ENCODE peak calls at places on chromosomes 12 and 14, in four cellular contexts. One of them, this sample, is unnamed.

GRCh38 chr12:93302331-93303229 is 75.1 kb upstream of the NUDT4 start:
- DNase-seq in K562: peak
- DNase-seq in HepG2: no peak
- DNase-seq in GM12878: no peak
- DNase-seq in this sample: no peak

GRCh38 chr14:84068288-84068687 is 1461.7 kb upstream of the FLRT2 start:
- DNase-seq in K562: no peak
- DNase-seq in HepG2: no peak
- DNase-seq in GM12878: no peak
- DNase-seq in this sample: no peak

GRCh38 chr14:68520637-68521556 is 272.0 kb downstream of the ZFP36L1 start:
- DNase-seq in K562: no peak
- DNase-seq in HepG2: peak
- DNase-seq in GM12878: no peak
- DNase-seq in this sample: peak

GRCh38 chr12:131832393-131833231 is 4.4 kb downstream of the MMP17 start:
- DNase-seq in K562: no peak
- DNase-seq in HepG2: no peak
- DNase-seq in GM12878: no peak
- DNase-seq in this sample: no peak

GRCh38 chr12:116502141-116502725 is 56.9 kb upstream of the MAP1LC3B2 start:
- DNase-seq in K562: no peak
- DNase-seq in HepG2: no peak
- DNase-seq in GM12878: no peak
- DNase-seq in this sample: no peak

GRCh38 chr14:66758031-66758613 is 250.2 kb downstream of the GPHN start:
- DNase-seq in K562: no peak
- DNase-seq in HepG2: peak
- DNase-seq in GM12878: no peak
- DNase-seq in this sample: no peak

GRCh38 chr12:54197037-54197909 is 8.5 kb upstream of the SMUG1 start:
- DNase-seq in K562: peak
- DNase-seq in HepG2: no peak
- DNase-seq in GM12878: no peak
- DNase-seq in this sample: peak

GRCh38 chr12:120249875-120250795 is 15.4 kb downstream of the PXN start:
- DNase-seq in K562: no peak
- DNase-seq in HepG2: no peak
- DNase-seq in GM12878: no peak
- DNase-seq in this sample: no peak

GRCh38 chr12:92105110-92105509 is 40.5 kb downstream of the BTG1 start:
- DNase-seq in K562: no peak
- DNase-seq in HepG2: no peak
- DNase-seq in GM12878: no peak
- DNase-seq in this sample: no peak

GRCh38 chr14:101559624-101560533 is 1.4 kb upstream of the DIO3 start:
- DNase-seq in K562: no peak
- DNase-seq in HepG2: no peak
- DNase-seq in GM12878: no peak
- DNase-seq in this sample: peak

GRCh38 chr12:124411291-124411878 is 116.5 kb downstream of the RFLNA start:
- DNase-seq in K562: no peak
- DNase-seq in HepG2: no peak
- DNase-seq in GM12878: no peak
- DNase-seq in this sample: no peak

GRCh38 chr14:71594828-71595227 is 337.4 kb upstream of the RGS6 start:
- DNase-seq in K562: no peak
- DNase-seq in HepG2: no peak
- DNase-seq in GM12878: no peak
- DNase-seq in this sample: no peak

GRCh38 chr14:28773917-28774691 is 7.5 kb downstream of the FOXG1 start:
- DNase-seq in K562: no peak
- DNase-seq in HepG2: no peak
- DNase-seq in GM12878: no peak
- DNase-seq in this sample: peak

GRCh38 chr12:51528852-51529545 is 62.0 kb upstream of the SCN8A start:
- DNase-seq in K562: no peak
- DNase-seq in HepG2: no peak
- DNase-seq in GM12878: no peak
- DNase-seq in this sample: no peak

GRCh38 chr14:61003571-61003970 is 22.5 kb downstream of the SLC38A6 start:
- DNase-seq in K562: no peak
- DNase-seq in HepG2: no peak
- DNase-seq in GM12878: no peak
- DNase-seq in this sample: no peak

GRCh38 chr14:35758523-35759129 is 50.5 kb downstream of the RALGAPA1 start:
- DNase-seq in K562: no peak
- DNase-seq in HepG2: peak
- DNase-seq in GM12878: no peak
- DNase-seq in this sample: no peak

GRCh38 chr14:100994082-100994481 is 90.6 kb upstream of the RTL1 start:
- DNase-seq in K562: no peak
- DNase-seq in HepG2: no peak
- DNase-seq in GM12878: no peak
- DNase-seq in this sample: no peak

GRCh38 chr14:90368946-90369721 is 27.7 kb upstream of the CALM1 start:
- DNase-seq in K562: no peak
- DNase-seq in HepG2: peak
- DNase-seq in GM12878: no peak
- DNase-seq in this sample: no peak

GRCh38 chr14:64717870-64718269 is 13.6 kb downstream of the PLEKHG3 start:
- DNase-seq in K562: no peak
- DNase-seq in HepG2: no peak
- DNase-seq in GM12878: no peak
- DNase-seq in this sample: peak

GRCh38 chr14:68248481-68249255 is 429.1 kb downstream of the RAD51B start:
- DNase-seq in K562: no peak
- DNase-seq in HepG2: peak
- DNase-seq in GM12878: peak
- DNase-seq in this sample: no peak

GRCh38 chr12:54759751-54760150 is 94.6 kb upstream of the MUCL1 start:
- DNase-seq in K562: no peak
- DNase-seq in HepG2: peak
- DNase-seq in GM12878: peak
- DNase-seq in this sample: peak

GRCh38 chr14:68939893-68940613 is 39.0 kb downstream of the ACTN1 start:
- DNase-seq in K562: no peak
- DNase-seq in HepG2: peak
- DNase-seq in GM12878: no peak
- DNase-seq in this sample: peak

GRCh38 chr12:127489055-127489454 is 777.9 kb upstream of the TMEM132C start:
- DNase-seq in K562: no peak
- DNase-seq in HepG2: peak
- DNase-seq in GM12878: no peak
- DNase-seq in this sample: no peak

GRCh38 chr12:25670076-25671055 is 117.3 kb upstream of the LMNTD1 start:
- DNase-seq in K562: no peak
- DNase-seq in HepG2: no peak
- DNase-seq in GM12878: no peak
- DNase-seq in this sample: no peak

GRCh38 chr12:53205747-53206146 is 1.3 kb downstream of the ITGB7 start:
- DNase-seq in K562: peak
- DNase-seq in HepG2: no peak
- DNase-seq in GM12878: peak
- DNase-seq in this sample: no peak

GRCh38 chr12:116687888-116688287 is 50.0 kb downstream of the SPRING1 start:
- DNase-seq in K562: peak
- DNase-seq in HepG2: peak
- DNase-seq in GM12878: no peak
- DNase-seq in this sample: peak

GRCh38 chr12:118290130-118290529 is 82.6 kb downstream of the TAOK3 start:
- DNase-seq in K562: no peak
- DNase-seq in HepG2: no peak
- DNase-seq in GM12878: no peak
- DNase-seq in this sample: no peak

GRCh38 chr14:34461334-34462131 is 507 bp downstream of the SPTSSA start:
- DNase-seq in K562: peak
- DNase-seq in HepG2: peak
- DNase-seq in GM12878: no peak
- DNase-seq in this sample: peak

GRCh38 chr12:118526255-118527095 is 150.1 kb downstream of the SUDS3 start:
- DNase-seq in K562: no peak
- DNase-seq in HepG2: no peak
- DNase-seq in GM12878: no peak
- DNase-seq in this sample: no peak

GRCh38 chr14:32075636-32076277 is 1.3 kb upstream of the ARHGAP5 start:
- DNase-seq in K562: no peak
- DNase-seq in HepG2: peak
- DNase-seq in GM12878: no peak
- DNase-seq in this sample: peak

GRCh38 chr14:103105580-103106168 is 11.1 kb downstream of the EXOC3L4 start:
- DNase-seq in K562: no peak
- DNase-seq in HepG2: no peak
- DNase-seq in GM12878: no peak
- DNase-seq in this sample: no peak

GRCh38 chr14:75307700-75308379 is 29.2 kb downstream of the FOS start:
- DNase-seq in K562: peak
- DNase-seq in HepG2: peak
- DNase-seq in GM12878: no peak
- DNase-seq in this sample: peak

GRCh38 chr14:75315143-75315542 is 36.5 kb downstream of the FOS start:
- DNase-seq in K562: no peak
- DNase-seq in HepG2: no peak
- DNase-seq in GM12878: no peak
- DNase-seq in this sample: no peak

GRCh38 chr14:75306917-75307699 is 28.5 kb downstream of the FOS start:
- DNase-seq in K562: peak
- DNase-seq in HepG2: no peak
- DNase-seq in GM12878: no peak
- DNase-seq in this sample: no peak

DNA sequence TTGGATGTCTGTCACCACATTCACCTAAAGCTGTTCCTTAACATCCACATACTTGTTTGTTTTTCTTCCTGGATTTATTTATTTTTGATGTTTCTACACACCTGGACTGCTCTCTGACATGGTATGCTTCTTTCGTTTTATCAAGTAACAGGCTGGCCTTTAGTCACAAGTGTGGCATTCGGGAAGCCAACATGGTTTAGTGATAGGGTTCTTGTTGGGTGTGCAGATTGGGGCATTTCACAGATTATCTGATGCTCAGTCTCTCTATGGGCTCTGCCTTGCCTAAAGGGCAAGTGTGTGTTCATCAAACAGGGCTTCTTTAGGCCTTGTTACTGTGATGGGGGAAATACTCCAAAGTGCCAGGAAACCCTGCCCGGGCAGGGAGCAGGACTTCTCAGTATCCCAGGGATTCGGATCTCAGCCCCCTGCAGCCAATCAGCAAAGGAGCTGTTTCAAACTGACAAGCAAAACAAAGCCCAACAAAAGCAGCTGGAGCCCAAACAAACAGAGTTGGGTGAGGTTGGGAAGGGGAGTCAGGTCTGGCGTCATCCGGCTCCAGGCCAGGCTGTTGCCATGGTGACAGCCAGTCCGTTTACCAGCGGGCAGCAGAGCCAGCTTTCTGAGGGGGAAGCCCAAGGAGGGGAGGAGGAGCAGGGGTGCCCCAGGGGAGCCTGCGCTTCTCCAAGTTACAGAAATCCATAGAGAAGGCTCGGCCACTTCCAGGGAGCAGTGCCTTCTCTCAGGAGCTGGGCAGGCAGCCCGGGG is 31.8 kb downstream of the FOS start:
- DNase-seq in K562: no peak
- DNase-seq in HepG2: no peak
- DNase-seq in GM12878: no peak
- DNase-seq in this sample: peak
- TF ChIP-seq CREM in K562: no peak
- TF ChIP-seq CREM in HepG2: no peak
- TF ChIP-seq CREM in GM12878: no peak
- TF ChIP-seq CREM in this sample: no peak

GRCh38 chr14:99657645-99658155 is 12.8 kb downstream of the HHIPL1 start:
- DNase-seq in K562: no peak
- DNase-seq in HepG2: no peak
- DNase-seq in GM12878: no peak
- DNase-seq in this sample: no peak

GRCh38 chr14:99653618-99654017 is 8.7 kb downstream of the HHIPL1 start:
- DNase-seq in K562: no peak
- DNase-seq in HepG2: no peak
- DNase-seq in GM12878: no peak
- DNase-seq in this sample: no peak

GRCh38 chr14:99654235-99655000 is 9.5 kb downstream of the HHIPL1 start:
- DNase-seq in K562: no peak
- DNase-seq in HepG2: no peak
- DNase-seq in GM12878: no peak
- DNase-seq in this sample: no peak

GRCh38 chr14:99656171-99656570 is 11.2 kb downstream of the HHIPL1 start:
- DNase-seq in K562: no peak
- DNase-seq in HepG2: no peak
- DNase-seq in GM12878: no peak
- DNase-seq in this sample: no peak

GRCh38 chr14:99655521-99655920 is 10.6 kb downstream of the HHIPL1 start:
- DNase-seq in K562: no peak
- DNase-seq in HepG2: no peak
- DNase-seq in GM12878: no peak
- DNase-seq in this sample: no peak
- TF ChIP-seq MAX in K562: no peak
- TF ChIP-seq MAX in HepG2: no peak
- TF ChIP-seq MAX in GM12878: no peak
- TF ChIP-seq MAX in this sample: no peak

DNA sequence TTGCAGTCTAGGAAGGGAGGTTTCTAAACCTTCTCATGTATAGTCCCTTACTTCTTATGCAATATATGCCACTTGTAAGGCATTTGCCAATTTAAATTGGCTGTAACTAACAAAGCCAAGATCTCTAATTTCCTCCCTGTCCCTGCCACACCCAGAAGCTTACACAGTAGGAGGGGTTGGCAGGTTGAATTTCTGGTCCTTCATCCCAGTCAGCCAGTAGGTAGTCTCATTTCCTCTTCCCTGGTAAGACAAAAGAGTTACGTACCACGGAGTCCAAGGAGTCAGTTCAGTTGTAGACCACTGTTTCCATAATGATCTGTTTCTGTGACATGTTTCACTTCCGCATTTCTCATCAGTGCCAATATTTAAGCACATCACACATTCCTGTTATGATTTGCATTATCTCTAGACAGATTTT is 47.0 kb upstream of the PLBD1 start:
- DNase-seq in K562: no peak
- DNase-seq in HepG2: no peak
- DNase-seq in GM12878: peak
- DNase-seq in this sample: no peak
- TF ChIP-seq CREM in K562: no peak
- TF ChIP-seq CREM in HepG2: no peak
- TF ChIP-seq CREM in GM12878: peak
- TF ChIP-seq CREM in this sample: no peak

DNA sequence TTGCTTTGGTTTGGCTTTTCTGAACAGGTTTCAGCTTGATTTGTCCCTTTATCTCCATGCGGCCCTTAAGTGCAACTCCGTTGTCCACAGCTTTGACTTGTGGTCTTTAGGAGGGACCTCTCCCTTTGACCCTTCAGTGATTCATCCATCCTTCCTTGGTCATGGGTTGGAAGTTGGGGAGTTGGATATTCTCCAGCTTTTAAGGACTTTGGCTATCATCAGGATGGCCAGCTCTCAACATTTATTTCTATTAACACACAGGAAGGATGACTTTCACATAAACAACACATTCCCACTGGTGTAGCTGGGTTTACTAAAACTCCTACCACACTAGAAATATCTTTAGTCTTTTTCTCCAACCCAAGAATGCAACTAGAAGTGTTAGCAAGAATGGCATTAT is 50.9 kb upstream of the E2F7 start:
- DNase-seq in K562: no peak
- DNase-seq in HepG2: no peak
- DNase-seq in GM12878: no peak
- DNase-seq in this sample: no peak
- TF ChIP-seq MAX in K562: no peak
- TF ChIP-seq MAX in HepG2: no peak
- TF ChIP-seq MAX in GM12878: no peak
- TF ChIP-seq MAX in this sample: no peak

This sample was measured in WTC11.